ENCODE peak calls at places on chromosomes 13 and 19, in four cellular contexts. K is SK-N-SH, N is HCT116, I is GM12878. P is an unnamed sample.

GRCh38 chr19:7970716-7971448 is 27.4 kb upstream of the TIMM44 start:
- DNase-seq in K (peak; percentile 81), I (no peak), N (peak; percentile 8), P (peak; percentile 94)

GRCh38 chr19:8212212-8212611 is 3.0 kb downstream of the CERS4 start:
- DNase-seq in I (no peak), N (no peak), K (no peak), P (no peak)

GRCh38 chr19:35959968-35960320 is 23.8 kb downstream of the LRFN3 start:
- DNase-seq in K (no peak), N (no peak), I (no peak), P (peak; percentile 63)

GRCh38 chr19:13881692-13882418 is 4.9 kb downstream of the NANOS3 start:
- DNase-seq in I (no peak), K (no peak), N (no peak), P (peak; percentile 21)

GRCh38 chr19:42252365-42253244 is 2.3 kb downstream of the ERF start:
- DNase-seq in N (no peak), I (no peak), K (peak; percentile 53), P (peak; percentile 42)

GRCh38 chr13:48260970-48261369 is 28.0 kb downstream of the ITM2B start:
- DNase-seq in I (no peak), K (no peak), N (no peak), P (no peak)

GRCh38 chr19:51354103-51354741 is 12.0 kb downstream of the ETFB start:
- DNase-seq in N (no peak), K (no peak), I (no peak), P (no peak)

GRCh38 chr13:76792680-76793334 is 93.4 kb downstream of the KCTD12 start:
- DNase-seq in I (no peak), N (no peak), K (no peak), P (no peak)

GRCh38 chr19:55437410-55437809 is 5.7 kb downstream of the SHISA7 start:
- DNase-seq in K (no peak), N (peak; percentile 40), I (no peak), P (peak; percentile 93)

GRCh38 chr13:82878536-82878935 is 1003.7 kb downstream of the SLITRK1 start:
- DNase-seq in I (no peak), K (no peak), N (no peak), P (no peak)

GRCh38 chr19:58128041-58128685 is 22.4 kb downstream of the ZNF329 start:
- DNase-seq in I (no peak), K (no peak), N (no peak), P (peak; percentile 42)

GRCh38 chr13:59680429-59681024 is 483.2 kb downstream of the DIAPH3 start:
- DNase-seq in K (no peak), N (peak; percentile 7), I (no peak), P (peak; percentile 56)

GRCh38 chr19:993361-993830 is 6.8 kb upstream of the GRIN3B start:
- DNase-seq in I (no peak), K (no peak), N (no peak), P (no peak)

GRCh38 chr19:40523322-40524047 is 53.2 kb upstream of the SHKBP1 start:
- DNase-seq in K (peak; percentile 83), I (no peak), N (peak; percentile 72), P (peak; percentile 93)

GRCh38 chr13:65844266-65844841 is 1385.8 kb downstream of the PCDH9 start:
- DNase-seq in N (no peak), K (no peak), I (no peak), P (no peak)

GRCh38 chr19:17944301-17944700 is 11.5 kb downstream of the CCDC124 start:
- DNase-seq in N (no peak), I (no peak), K (no peak), P (no peak)

GRCh38 chr19:292281-292884 is 1.2 kb upstream of the PLPP2 start:
- DNase-seq in I (no peak), K (peak; percentile 42), N (no peak), P (no peak)

GRCh38 chr13:38008636-38009035 is 139.1 kb upstream of the TRPC4 start:
- DNase-seq in N (no peak), K (no peak), I (no peak), P (no peak)

GRCh38 chr13:55497486-55497885 is 1643.2 kb upstream of the PRR20A start:
- DNase-seq in N (no peak), K (no peak), I (no peak), P (peak; percentile 8)

GRCh38 chr13:30634838-30635237 is 17.1 kb downstream of the USPL1 start:
- DNase-seq in I (no peak), N (no peak), K (no peak), P (no peak)
- H3K79me2 ChIP-seq in I (peaks cover 44% of the 10 kb centered on the region), N (peaks cover 92% of the 10 kb centered on the region), K (peaks cover 90% of the 10 kb centered on the region), P (peaks cover 83% of the 10 kb centered on the region)

GRCh38 chr19:34733826-34734600 is at the start of gene ZNF181:
- DNase-seq in N (peak; percentile 82), I (peak; percentile 53), K (peak; percentile 92), P (peak; percentile 96)
- TF ChIP-seq REST in N (no peak), I (no peak), K (no peak), P (no peak)

GRCh38 chr19:45071545-45071938 is 4.7 kb downstream of the ZNF296 start:
- DNase-seq in K (peak; percentile 36), N (no peak), I (no peak), P (no peak)

GRCh38 chr19:45070214-45070613 is 6.1 kb downstream of the ZNF296 start:
- DNase-seq in I (no peak), K (no peak), N (no peak), P (no peak)

GRCh38 chr19:45071969-45072790 is 4.1 kb downstream of the ZNF296 start:
- DNase-seq in I (no peak), N (no peak), K (no peak), P (no peak)

GRCh38 chr19:45069056-45069455 is 7.2 kb downstream of the ZNF296 start:
- DNase-seq in I (no peak), N (no peak), K (peak; percentile 36), P (peak; percentile 65)

DNA sequence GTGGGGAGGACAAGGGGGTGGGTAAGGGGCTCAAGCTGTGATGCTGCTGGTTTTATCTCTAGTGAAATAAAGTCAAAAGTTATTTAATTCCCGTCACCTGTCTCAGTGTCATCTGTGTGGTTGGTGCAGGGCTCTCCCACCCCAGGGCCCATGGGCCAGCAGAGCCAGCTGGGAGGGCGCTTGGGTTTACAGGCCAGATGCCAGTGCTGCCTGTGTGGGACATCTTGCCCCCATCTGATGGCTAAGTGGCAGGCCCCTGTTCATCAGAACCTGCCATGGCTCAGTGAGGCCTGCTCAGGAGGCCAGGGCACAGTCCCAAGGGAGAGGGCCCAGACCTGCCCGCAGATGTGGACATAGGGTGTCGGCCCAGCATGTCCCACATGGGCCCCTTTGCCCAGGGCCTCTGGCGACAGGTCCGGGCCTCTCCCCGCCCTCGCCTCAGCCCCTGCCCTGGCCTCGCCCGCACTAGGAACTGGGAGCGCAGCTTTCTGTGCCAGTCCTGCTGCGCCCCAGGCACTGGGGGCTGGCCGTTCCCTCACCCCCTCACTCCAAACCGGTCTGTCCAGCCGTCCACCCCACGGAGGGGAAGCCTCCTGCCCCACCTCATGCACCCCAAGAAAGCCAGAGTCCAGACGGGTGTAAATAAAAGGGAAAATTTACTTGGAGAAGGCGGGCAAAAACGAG is 5.3 kb downstream of the ZNF296 start:
- DNase-seq in N (no peak), I (no peak), K (peak; percentile 31), P (no peak)
- H3K79me2 ChIP-seq in N (peaks cover 24% of the 10 kb centered on the region), I (peaks cover 26% of the 10 kb centered on the region), K (no peaks in the 10 kb centered on the region), P (peaks cover 30% of the 10 kb centered on the region)

GRCh38 chr19:38543807-38544568 is 73.8 kb downstream of the MAP4K1 start:
- DNase-seq in K (peak; percentile 93), N (peak; percentile 87), I (peak; percentile 64), P (peak; percentile 72)

GRCh38 chr19:38545596-38545995 is 72.2 kb downstream of the MAP4K1 start:
- DNase-seq in N (no peak), K (no peak), I (no peak), P (no peak)

GRCh38 chr19:38543286-38543806 is 74.4 kb downstream of the MAP4K1 start:
- DNase-seq in K (no peak), N (no peak), I (no peak), P (no peak)

GRCh38 chr19:38542040-38542439 is 75.7 kb downstream of the MAP4K1 start:
- DNase-seq in N (no peak), I (no peak), K (no peak), P (no peak)

GRCh38 chr19:38544569-38545315 is 73.0 kb downstream of the MAP4K1 start:
- DNase-seq in N (peak; percentile 56), I (no peak), K (no peak), P (peak; percentile 21)
- TF ChIP-seq REST in N (no peak), I (no peak), K (no peak), P (no peak)

GRCh38 chr13:29808264-29808663 is 42.2 kb downstream of the UBL3 start:
- DNase-seq in N (no peak), K (no peak), I (no peak), P (no peak)

GRCh38 chr13:29815336-29815735 is 35.1 kb downstream of the UBL3 start:
- DNase-seq in K (no peak), N (no peak), I (no peak), P (no peak)

GRCh38 chr13:29810898-29811297 is 39.5 kb downstream of the UBL3 start:
- DNase-seq in I (no peak), K (no peak), N (no peak), P (no peak)

GRCh38 chr13:29805994-29806748 is 44.2 kb downstream of the UBL3 start:
- DNase-seq in K (no peak), I (no peak), N (no peak), P (no peak)

GRCh38 chr13:29810145-29810742 is 40.2 kb downstream of the UBL3 start:
- DNase-seq in K (no peak), N (no peak), I (no peak), P (no peak)
- H3K79me2 ChIP-seq in K (peaks cover 50% of the 10 kb centered on the region), N (no peaks in the 10 kb centered on the region), I (peaks cover 2% of the 10 kb centered on the region), P (peaks cover 92% of the 10 kb centered on the region)

DNA sequence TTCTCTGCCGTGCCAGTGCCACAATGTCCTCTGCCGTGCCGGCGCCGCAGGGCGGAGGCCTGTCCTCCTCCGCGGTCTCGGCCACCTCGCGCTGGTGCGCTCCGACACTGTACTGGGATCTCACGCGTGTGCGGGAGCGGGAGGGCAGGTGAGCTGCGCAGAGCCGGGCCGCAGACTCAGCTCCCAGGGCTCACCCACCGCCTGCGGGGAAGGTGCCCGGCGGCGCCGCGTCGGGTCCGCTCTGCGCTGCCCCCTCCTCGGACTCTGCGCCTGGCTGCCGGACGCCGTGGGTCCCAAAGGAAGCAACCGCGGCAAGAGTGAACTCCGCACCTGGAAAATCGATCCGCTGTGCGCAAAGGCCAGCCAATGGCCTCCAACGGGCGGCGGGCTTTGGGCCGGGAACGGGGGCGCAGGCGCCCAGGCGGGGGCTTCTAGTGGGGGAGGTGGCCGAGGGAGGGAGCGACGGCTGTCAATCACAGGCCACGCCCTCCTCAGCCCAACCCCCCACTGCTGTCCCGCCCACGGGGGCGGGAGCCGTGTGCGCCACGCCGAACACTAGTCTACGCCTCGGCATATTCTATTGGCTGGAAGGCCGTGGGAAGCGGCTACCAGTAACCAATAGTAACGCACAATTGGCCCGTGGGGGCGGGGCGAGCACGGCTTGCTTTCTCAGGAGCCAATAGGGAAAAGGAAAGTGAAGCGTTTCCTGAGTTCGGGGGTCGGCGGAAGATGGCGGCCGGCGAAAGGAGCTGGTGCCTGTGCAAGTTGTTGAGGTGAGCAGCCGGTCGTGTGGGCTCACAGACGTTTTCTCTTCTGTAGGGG is at the start of gene ALG11:
- DNase-seq in N (peak; percentile 94), K (peak; percentile 98), I (peak; percentile 94), P (peak; percentile 99)
- TF ChIP-seq REST in N (no peak), K (no peak), I (no peak), P (no peak)